ENCODE peak calls at places on chromosomes 16 and 17, in ten cellular contexts. T, A, S, R, U, N, E, K, B and Z are unnamed samples.

GRCh38 chr17:43216369-43216761 is 4.7 kb downstream of the TMEM106A start:
- DNase-seq in S (no peak), R (no peak), T (no peak), E (no peak), A (no peak), U (no peak), N (peak), K (no peak), B (no peak), Z (no peak)

GRCh38 chr16:1887711-1888354 is 15.9 kb upstream of the MEIOB start:
- DNase-seq in T (no peak), U (no peak), K (no peak), B (no peak), E (no peak), N (no peak), S (no peak), R (no peak), A (no peak), Z (no peak)

GRCh38 chr16:69089091-69089912 is 16.2 kb upstream of the HAS3 start:
- DNase-seq in U (peak), A (no peak), N (peak), E (peak), T (no peak), S (no peak), K (no peak), B (no peak), R (peak), Z (no peak)

GRCh38 chr16:50712568-50712914 is 19.1 kb downstream of the NOD2 start:
- DNase-seq in B (no peak), R (no peak), E (no peak), T (no peak), K (no peak), A (no peak), S (no peak), N (no peak), U (no peak), Z (no peak)

GRCh38 chr17:38702166-38702899 is 2.7 kb upstream of the MLLT6 start:
- DNase-seq in S (peak), N (peak), B (peak), R (peak), A (peak), E (peak), T (peak), K (peak), U (peak), Z (no peak)

GRCh38 chr16:55759983-55760664 is 72.8 kb downstream of the CES1 start:
- DNase-seq in B (no peak), U (no peak), R (no peak), A (no peak), N (no peak), S (peak), K (peak), E (no peak), T (no peak), Z (no peak)

GRCh38 chr17:44083250-44083849 is 12.8 kb downstream of the G6PC3 start:
- DNase-seq in S (no peak), K (no peak), R (no peak), T (no peak), U (peak), A (no peak), E (no peak), N (peak), B (no peak), Z (no peak)

GRCh38 chr16:23274968-23275367 is 27.1 kb upstream of the SCNN1B start:
- DNase-seq in U (peak), E (no peak), A (no peak), N (no peak), T (no peak), S (no peak), K (no peak), B (no peak), R (no peak), Z (no peak)

GRCh38 chr17:17779015-17779611 is 57.7 kb downstream of the SREBF1 start:
- DNase-seq in S (peak), A (no peak), R (no peak), K (no peak), N (no peak), T (no peak), B (peak), U (no peak), E (no peak), Z (no peak)

DNA sequence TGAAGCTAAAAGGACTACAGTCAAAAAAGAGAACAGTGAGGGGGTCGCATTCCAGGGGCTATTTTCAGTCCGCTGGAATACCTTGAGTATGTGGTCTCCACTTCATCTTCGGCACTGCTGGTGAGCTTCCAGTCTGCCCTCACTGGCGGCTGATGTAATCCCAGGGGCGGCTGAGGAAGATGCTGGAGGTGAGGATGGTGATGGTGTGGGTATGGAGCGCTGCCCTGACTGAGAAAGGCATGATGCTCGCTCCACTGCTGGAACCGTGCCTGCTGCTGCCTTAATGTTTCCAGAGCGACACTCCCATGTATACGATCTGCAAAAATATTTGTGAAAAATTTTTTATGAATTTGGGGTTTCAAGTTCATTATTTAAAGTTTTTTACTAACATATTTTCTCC is 64.1 kb downstream of the CACNG1 start:
- DNase-seq in T (no peak), K (no peak), R (no peak), A (no peak), S (peak), N (no peak), U (no peak), B (no peak), E (no peak), Z (no peak)
- H3K27ac ChIP-seq in T (no peak), K (no peak), R (no peak), A (no peak), S (no peak), N (no peak), U (no peak), B (no peak), E (no peak), Z (no peak)

GRCh38 chr16:14098081-14098480 is 27.0 kb downstream of the MRTFB start:
- DNase-seq in U (no peak), K (no peak), S (no peak), B (no peak), A (no peak), T (no peak), N (no peak), R (no peak), E (no peak), Z (no peak)
- H3K27ac ChIP-seq in U (no peak), K (peak), S (peak), B (no peak), A (peak), T (no peak), N (peak), R (no peak), E (peak), Z (no peak)

GRCh38 chr17:57443781-57444180 is 187.5 kb downstream of the MSI2 start:
- DNase-seq in U (no peak), A (no peak), N (no peak), S (no peak), E (no peak), B (no peak), T (no peak), K (no peak), R (no peak), Z (no peak)
- H3K27ac ChIP-seq in U (peak), A (no peak), N (no peak), S (peak), E (no peak), B (peak), T (no peak), K (no peak), R (no peak), Z (peak)

DNA sequence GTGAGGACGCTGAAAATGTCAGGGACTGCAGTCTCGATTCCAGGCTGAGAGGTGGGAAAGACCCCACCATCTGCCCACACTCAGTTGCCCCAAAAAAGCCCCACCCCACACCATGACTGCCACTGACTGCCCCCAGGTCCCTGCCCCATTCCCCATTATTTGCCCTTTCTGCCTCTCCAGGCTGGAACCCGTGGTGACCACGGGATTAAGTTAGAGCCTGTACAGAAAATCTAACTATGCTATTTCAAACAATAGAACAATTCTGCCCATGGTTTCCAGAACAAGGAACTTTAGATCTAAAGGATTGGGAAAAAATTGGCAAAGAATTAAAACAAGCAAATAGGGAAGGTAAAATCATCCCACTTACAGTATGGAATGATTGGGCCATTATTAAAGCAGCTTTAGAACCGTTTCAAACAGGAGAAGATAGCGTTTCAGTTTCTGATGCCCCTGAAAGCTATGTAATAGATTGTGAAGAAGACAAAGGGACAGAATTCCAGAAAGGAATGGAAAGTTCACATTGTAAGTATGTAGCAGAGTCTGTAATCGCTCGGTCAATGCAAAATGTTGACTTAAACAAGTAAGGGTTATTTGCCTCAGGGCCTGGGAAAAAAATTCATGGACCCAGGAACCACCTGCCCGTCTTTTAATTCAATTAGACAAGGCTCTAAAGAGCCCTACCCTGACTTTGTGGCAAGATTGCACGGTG is 14.4 kb downstream of the FLYWCH1 start:
- DNase-seq in U (no peak), E (no peak), K (no peak), R (no peak), N (no peak), T (no peak), S (no peak), B (no peak), A (no peak), Z (no peak)
- H3K27ac ChIP-seq in U (no peak), E (no peak), K (no peak), R (no peak), N (no peak), T (no peak), S (no peak), B (no peak), A (no peak), Z (no peak)

GRCh38 chr17:35086931-35087573 is 23.5 kb upstream of the RFFL start:
- DNase-seq in A (no peak), U (peak), K (peak), N (no peak), B (no peak), R (no peak), E (no peak), T (no peak), S (no peak), Z (no peak)

GRCh38 chr17:35087731-35088646 is 24.5 kb upstream of the RFFL start:
- DNase-seq in N (peak), B (peak), T (peak), A (no peak), R (peak), S (peak), K (peak), U (peak), E (peak), Z (peak)

GRCh38 chr17:35089846-35090193 is 26.3 kb upstream of the RFFL start:
- DNase-seq in N (no peak), E (no peak), T (peak), B (no peak), U (peak), S (peak), R (peak), K (no peak), A (no peak), Z (no peak)

GRCh38 chr17:35088647-35088910 is 25.1 kb upstream of the RFFL start:
- DNase-seq in N (no peak), A (no peak), S (no peak), T (no peak), B (peak), E (no peak), R (no peak), K (peak), U (peak), Z (no peak)

DNA sequence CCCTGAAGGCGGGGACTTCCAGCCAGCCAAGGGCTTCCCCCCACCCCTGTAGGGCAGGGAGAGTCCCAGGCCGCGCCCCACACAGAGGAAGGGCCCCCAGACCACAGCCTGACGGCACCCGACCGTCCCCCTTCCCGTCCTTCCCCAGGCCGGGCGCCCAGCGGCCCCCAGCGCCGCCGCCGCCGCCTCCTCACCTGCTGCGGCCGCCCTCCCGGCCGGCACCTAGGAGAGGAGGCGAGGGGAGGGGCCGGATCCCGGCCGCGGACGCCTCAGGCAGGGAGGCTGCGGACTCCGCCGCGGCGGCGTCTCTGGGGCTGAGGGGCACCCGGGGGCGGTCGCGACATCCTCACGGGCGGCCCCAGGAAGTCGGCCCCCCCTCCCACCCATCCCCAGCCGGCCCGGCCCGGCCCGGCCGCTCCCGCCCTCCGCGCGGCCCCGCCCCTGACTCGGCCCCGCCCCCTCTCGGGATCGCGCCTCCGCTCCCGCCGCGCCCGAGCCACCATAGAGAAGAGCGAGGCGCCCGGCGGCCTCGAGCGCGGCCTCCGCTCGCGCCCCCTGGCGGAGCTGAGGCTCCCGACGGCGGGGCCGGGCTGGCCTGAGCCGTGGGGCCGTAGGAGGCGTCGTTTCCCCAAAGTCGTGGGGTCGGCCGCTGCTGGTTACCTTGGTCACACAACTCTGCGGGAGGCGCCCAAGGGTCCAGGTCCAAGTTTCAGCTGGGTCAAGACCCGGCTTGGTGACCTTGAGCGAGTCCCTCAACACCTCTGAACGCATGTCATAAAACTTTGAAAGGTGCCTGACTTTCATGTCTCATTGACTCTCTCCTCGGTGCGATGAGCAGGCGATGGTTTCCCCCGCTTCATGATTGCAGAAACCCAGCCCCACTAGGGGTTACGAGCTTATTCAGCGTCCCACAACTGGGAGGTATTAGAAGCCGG is 25.7 kb upstream of the RFFL start:
- DNase-seq in A (peak), K (peak), T (peak), B (peak), E (peak), N (peak), U (peak), S (peak), R (peak), Z (peak)
- H3K27ac ChIP-seq in A (peak), K (peak), T (peak), B (peak), E (peak), N (peak), U (peak), S (peak), R (peak), Z (peak)

GRCh38 chr17:67511012-67511411 is 133.9 kb downstream of the PITPNC1 start:
- DNase-seq in N (no peak), K (no peak), A (no peak), R (no peak), U (no peak), B (no peak), T (no peak), E (no peak), S (no peak), Z (no peak)

GRCh38 chr17:67518881-67519280 is 141.8 kb downstream of the PITPNC1 start:
- DNase-seq in B (no peak), U (no peak), R (no peak), T (no peak), S (no peak), A (no peak), E (no peak), N (no peak), K (no peak), Z (no peak)

GRCh38 chr17:67515490-67516088 is 138.5 kb downstream of the PITPNC1 start:
- DNase-seq in N (no peak), K (no peak), T (no peak), B (no peak), E (no peak), A (no peak), S (peak), R (no peak), U (no peak), Z (no peak)

GRCh38 chr17:67517335-67517734 is 140.3 kb downstream of the PITPNC1 start:
- DNase-seq in S (no peak), B (no peak), K (no peak), N (no peak), E (no peak), R (no peak), U (no peak), T (no peak), A (no peak), Z (no peak)

GRCh38 chr17:67514998-67515397 is 137.9 kb downstream of the PITPNC1 start:
- DNase-seq in T (no peak), R (no peak), B (no peak), K (no peak), N (no peak), E (no peak), U (no peak), A (no peak), S (no peak), Z (no peak)
- H3K27ac ChIP-seq in T (no peak), R (no peak), B (no peak), K (no peak), N (no peak), E (peak), U (no peak), A (peak), S (peak), Z (peak)

GRCh38 chr16:67282447-67282805 is 3.1 kb downstream of the PLEKHG4 start:
- DNase-seq in K (no peak), S (no peak), N (no peak), T (no peak), B (no peak), U (no peak), R (no peak), E (no peak), A (no peak), Z (no peak)
- H3K27ac ChIP-seq in K (no peak), S (no peak), N (no peak), T (no peak), B (no peak), U (no peak), R (no peak), E (no peak), A (no peak), Z (no peak)

GRCh38 chr17:1123397-1124237 is 56.2 kb downstream of the ABR start:
- DNase-seq in K (no peak), B (no peak), N (no peak), R (no peak), U (no peak), A (no peak), T (no peak), E (no peak), S (no peak), Z (no peak)

GRCh38 chr17:1120596-1121441 is 59.0 kb downstream of the ABR start:
- DNase-seq in B (no peak), N (no peak), T (no peak), K (no peak), A (no peak), R (no peak), U (no peak), S (no peak), E (no peak), Z (no peak)

GRCh38 chr17:1124238-1124699 is 55.5 kb downstream of the ABR start:
- DNase-seq in A (no peak), T (no peak), B (no peak), K (no peak), E (no peak), N (no peak), U (no peak), R (no peak), S (no peak), Z (no peak)

GRCh38 chr17:1124896-1125774 is 54.6 kb downstream of the ABR start:
- DNase-seq in A (no peak), N (no peak), R (no peak), E (no peak), U (no peak), B (no peak), K (no peak), T (no peak), S (no peak), Z (peak)

DNA sequence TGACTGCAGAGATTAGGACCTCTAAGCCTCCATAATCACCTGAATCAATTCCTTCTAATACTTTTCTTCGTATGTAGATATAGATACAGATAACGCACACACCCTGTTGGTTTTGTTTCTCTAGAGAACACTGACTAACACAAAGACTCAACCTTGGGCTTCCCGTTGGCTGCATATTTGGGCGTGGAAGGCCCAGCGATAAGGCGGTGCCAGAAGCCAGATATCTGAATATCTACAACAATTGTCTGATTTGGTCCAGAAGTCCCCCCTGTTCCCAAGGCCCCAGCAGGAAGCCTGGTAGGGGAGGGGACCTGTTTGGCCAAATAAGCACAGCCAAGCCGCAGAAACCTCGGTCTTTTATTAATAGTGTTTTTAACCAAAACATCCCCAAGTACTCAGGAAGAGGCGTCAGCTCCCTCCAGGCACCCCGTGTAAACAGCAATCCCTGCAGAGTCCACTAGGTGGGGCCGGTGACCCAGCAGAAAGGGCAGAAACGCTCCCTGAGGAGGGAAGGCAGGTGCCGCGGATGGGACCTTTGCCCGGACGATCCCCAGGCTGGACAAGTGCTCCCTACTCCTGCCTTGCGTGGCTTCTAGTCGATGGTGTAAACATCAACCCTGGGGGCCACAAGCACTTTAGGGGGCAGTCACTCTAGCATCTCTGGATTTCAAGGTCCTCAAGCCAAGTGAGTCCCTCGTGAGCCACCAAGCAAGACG is 56.9 kb downstream of the ABR start:
- DNase-seq in R (peak), E (peak), A (peak), B (peak), N (peak), U (peak), T (peak), K (peak), S (peak), Z (peak)
- H3K27ac ChIP-seq in R (no peak), E (peak), A (peak), B (no peak), N (peak), U (peak), T (no peak), K (peak), S (no peak), Z (peak)

DNA sequence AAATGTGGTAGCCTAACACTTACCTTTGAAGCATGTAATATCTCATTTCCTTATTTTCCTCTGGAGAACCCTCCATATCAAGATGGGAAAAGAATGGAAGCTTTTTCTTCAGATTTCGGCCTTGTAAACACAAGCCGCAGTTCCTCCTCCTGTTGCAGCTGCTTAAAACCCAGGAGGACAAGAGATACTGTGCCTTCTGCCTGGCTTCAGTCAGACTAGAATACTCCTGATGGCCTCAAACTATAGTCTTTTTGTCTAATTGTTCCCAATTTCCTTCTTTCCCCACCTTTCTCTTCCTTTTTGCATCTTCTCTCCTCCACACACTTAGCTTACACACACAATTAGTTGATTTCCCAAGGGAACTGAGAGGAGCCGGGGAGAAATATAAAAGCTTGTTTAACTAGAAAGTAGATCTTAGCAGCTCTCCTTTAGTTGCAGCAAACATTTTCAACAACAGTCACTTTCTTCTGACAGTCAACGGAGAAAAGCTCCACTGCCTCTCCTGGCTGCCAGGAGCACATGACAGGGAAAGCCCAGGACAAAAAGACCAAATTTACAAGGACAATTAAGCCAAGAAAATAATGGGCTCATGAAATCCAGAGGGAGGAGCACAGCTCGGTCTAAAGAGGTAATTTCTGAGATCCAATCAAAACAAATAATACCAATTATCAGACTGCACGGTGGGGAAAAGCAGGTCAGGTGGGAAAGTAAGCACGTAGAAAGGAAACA is 76.4 kb upstream of the C17orf78 start:
- DNase-seq in U (no peak), T (no peak), S (no peak), N (no peak), B (no peak), R (no peak), A (no peak), E (no peak), K (no peak), Z (no peak)
- H3K27ac ChIP-seq in U (peak), T (no peak), S (peak), N (no peak), B (peak), R (no peak), A (peak), E (no peak), K (no peak), Z (peak)